ENCODE peak calls at places on chromosomes 4 and X, in four cellular contexts. H is HCT116, P is upper lobe of left lung, Y is heart left ventricle. T is an unnamed sample.

GRCh38 chr4:148649669-148650331 is 207.6 kb upstream of the NR3C2 start:
- ATAC-seq in H (no peak), P (no peak), Y (no peak), T (no peak)

GRCh38 chrX:111363741-111364140 is 48.3 kb downstream of the DCX start:
- ATAC-seq in H (no peak), P (no peak), Y (no peak), T (no peak)

GRCh38 chr4:188107931-188108843 is 1.2 kb downstream of the TRIML2 start:
- ATAC-seq in H (peak; percentile 51), P (peak; percentile 34), Y (no peak), T (no peak)

GRCh38 chrX:49212209-49212608 is 12.2 kb upstream of the SYP start:
- ATAC-seq in H (no peak), P (no peak), Y (no peak), T (no peak)

GRCh38 chr4:78059524-78059889 is 2.4 kb downstream of the FRAS1 start:
- ATAC-seq in H (peak; percentile 21), P (peak; percentile 54), Y (no peak), T (peak; percentile 43)

GRCh38 chrX:13115457-13115856 is 71.0 kb upstream of the FAM9C start:
- ATAC-seq in H (no peak), P (no peak), Y (peak; percentile 49), T (no peak)

GRCh38 chrX:136147966-136148365 is 633 bp downstream of the FHL1 start:
- ATAC-seq in H (no peak), P (no peak), Y (no peak), T (peak; percentile 27)

GRCh38 chrX:74492720-74493201 is 71.5 kb downstream of the SLC16A2 start:
- ATAC-seq in H (peak; percentile 42), P (no peak), Y (no peak), T (no peak)

GRCh38 chr4:93828332-93828829 is at the start of gene ATOH1:
- ATAC-seq in H (peak; percentile 90), P (peak; percentile 52), Y (peak; percentile 37), T (no peak)

GRCh38 chrX:134909258-134909657 is 81.5 kb upstream of the SMIM10 start:
- ATAC-seq in H (no peak), P (no peak), Y (no peak), T (no peak)

GRCh38 chr4:110049951-110050925 is 137.6 kb downstream of the EGF start:
- ATAC-seq in H (peak; percentile 67), P (peak; percentile 79), Y (no peak), T (no peak)

GRCh38 chr4:186473933-186474332 is 81.4 kb downstream of the MTNR1A start:
- ATAC-seq in H (peak; percentile 30), P (no peak), Y (no peak), T (no peak)

GRCh38 chr4:86916392-86916791 is 18.4 kb upstream of the AFF1 start:
- ATAC-seq in H (no peak), P (no peak), Y (no peak), T (no peak)
- TF ChIP-seq POLR2A in H (no peak), P (no peak), Y (no peak), T (no peak)

DNA sequence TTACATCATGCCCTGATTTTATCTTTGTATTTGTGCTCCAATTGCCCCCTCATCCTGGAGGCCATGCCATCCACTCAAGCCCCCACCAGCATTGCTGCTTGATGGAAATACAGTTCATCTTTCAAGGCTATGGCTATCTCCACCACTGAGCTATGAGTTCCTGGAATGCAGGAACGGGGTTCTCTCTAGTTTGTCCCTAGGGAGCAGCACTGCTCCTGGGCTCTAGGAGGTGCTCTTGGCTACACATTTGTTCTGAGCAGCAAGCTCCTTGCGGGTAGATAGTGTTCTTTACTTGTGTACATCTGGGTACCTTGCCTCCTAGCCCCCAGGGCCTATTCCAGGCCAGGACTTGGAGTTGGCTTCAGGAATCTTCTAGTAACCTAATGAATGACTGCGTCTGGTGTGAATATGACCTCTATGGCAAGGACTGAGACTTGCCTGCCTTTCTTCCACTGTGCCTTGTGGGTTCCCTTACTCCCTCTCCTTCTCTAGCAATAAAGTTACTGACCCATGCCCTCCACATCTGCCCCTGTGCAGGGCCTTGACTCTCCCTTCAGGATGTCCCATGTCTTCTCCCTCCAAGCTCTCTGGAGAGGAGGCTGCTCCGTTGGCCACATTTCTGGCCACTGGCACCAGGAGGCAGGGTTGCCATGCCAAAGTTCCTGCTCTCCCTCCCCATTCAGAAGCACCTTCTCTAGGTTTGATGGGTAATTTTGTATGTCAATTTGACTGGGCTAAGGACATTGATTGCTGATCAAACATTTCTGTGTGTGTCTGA is 7.6 kb downstream of the CITED1 start:
- ATAC-seq in H (peak; percentile 94), P (no peak), Y (no peak), T (no peak)
- TF ChIP-seq CTCF in H (peak; percentile 56), P (no peak), Y (peak; percentile 20), T (peak; percentile 22)

GRCh38 chr4:8553216-8553615 is 27.0 kb upstream of the GPR78 start:
- ATAC-seq in H (no peak), P (no peak), Y (no peak), T (no peak)
- TF ChIP-seq POLR2A in H (no peak), P (no peak), Y (no peak), T (no peak)

GRCh38 chr4:13540446-13541175 is 3.7 kb downstream of the NKX3-2 start:
- ATAC-seq in H (no peak), P (no peak), Y (no peak), T (no peak)

GRCh38 chr4:13542577-13543042 is 1.7 kb downstream of the NKX3-2 start:
- ATAC-seq in H (no peak), P (no peak), Y (no peak), T (no peak)

GRCh38 chr4:13541176-13541604 is 3.1 kb downstream of the NKX3-2 start:
- ATAC-seq in H (no peak), P (no peak), Y (no peak), T (no peak)

GRCh38 chr4:13543091-13543581 is 1.2 kb downstream of the NKX3-2 start:
- ATAC-seq in H (no peak), P (no peak), Y (no peak), T (no peak)

GRCh38 chr4:13541720-13542576 is 2.4 kb downstream of the NKX3-2 start:
- ATAC-seq in H (no peak), P (no peak), Y (no peak), T (no peak)
- TF ChIP-seq CTCF in H (no peak), P (no peak), Y (peak; percentile 41), T (no peak)

GRCh38 chr4:81030061-81030616 is 369 bp upstream of the BMP3 start:
- ATAC-seq in H (no peak), P (no peak), Y (no peak), T (no peak)

GRCh38 chr4:81032805-81033684 is 2.5 kb downstream of the BMP3 start:
- ATAC-seq in H (no peak), P (peak; percentile 13), Y (no peak), T (no peak)

GRCh38 chr4:81032174-81032551 is 1.7 kb downstream of the BMP3 start:
- ATAC-seq in H (no peak), P (no peak), Y (no peak), T (no peak)

GRCh38 chr4:81031389-81032173 is 1.1 kb downstream of the BMP3 start:
- ATAC-seq in H (no peak), P (peak; percentile 31), Y (no peak), T (peak; percentile 37)

DNA sequence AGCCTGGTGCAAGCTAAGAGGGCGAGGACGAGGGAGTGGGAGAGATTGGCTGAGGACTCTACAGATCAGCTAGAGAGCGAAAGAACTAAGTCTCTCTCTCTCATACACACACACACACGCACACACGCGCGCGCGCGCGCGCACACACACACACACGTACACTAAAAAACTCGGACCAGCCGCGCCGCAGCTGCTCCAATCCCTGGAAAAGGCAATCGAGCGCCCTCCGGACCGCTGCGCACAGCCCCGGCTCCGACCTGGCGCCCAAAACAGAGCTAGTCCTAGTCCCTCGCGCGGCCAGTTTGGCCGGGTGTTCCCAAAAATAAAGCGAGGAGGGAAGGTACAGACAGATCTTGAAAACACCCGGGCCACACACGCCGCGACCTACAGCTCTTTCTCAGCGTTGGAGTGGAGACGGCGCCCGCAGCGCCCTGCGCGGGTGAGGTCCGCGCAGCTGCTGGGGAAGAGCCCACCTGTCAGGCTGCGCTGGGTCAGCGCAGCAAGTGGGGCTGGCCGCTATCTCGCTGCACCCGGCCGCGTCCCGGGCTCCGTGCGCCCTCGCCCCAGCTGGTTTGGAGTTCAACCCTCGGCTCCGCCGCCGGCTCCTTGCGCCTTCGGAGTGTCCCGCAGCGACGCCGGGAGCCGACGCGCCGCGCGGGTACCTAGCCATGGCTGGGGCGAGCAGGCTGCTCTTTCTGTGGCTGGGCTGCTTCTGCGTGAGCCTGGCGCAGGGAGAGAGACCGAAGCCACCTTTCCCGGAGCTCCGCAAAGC is at the start of gene BMP3:
- ATAC-seq in H (no peak), P (peak; percentile 65), Y (no peak), T (peak; percentile 75)
- TF ChIP-seq POLR2A in H (no peak), P (peak; percentile 61), Y (no peak), T (no peak)

T was measured in gastroesophageal sphincter.